ENCODE peak calls at places on chromosomes 2 and 18, in six cellular contexts. P is trophoblast cell, R is IMR-90, U is neuronal stem cell, Q is H9, Z is H1. W is an unnamed sample.

GRCh38 chr18:69490813-69491212 is 90.1 kb downstream of the DOK6 start:
- DNase-seq in Z (no peak), U (no peak), Q (no peak), P (no peak), R (peak; percentile 75), W (peak; percentile 66)

GRCh38 chr18:26655010-26655613 is 106.8 kb upstream of the KCTD1 start:
- DNase-seq in P (no peak), Z (no peak), Q (no peak), R (no peak), U (peak; percentile 23), W (peak; percentile 16)

GRCh38 chr2:128624425-128624795 is 305.7 kb upstream of the HS6ST1 start:
- DNase-seq in P (no peak), U (no peak), R (no peak), Q (no peak), Z (no peak), W (no peak)

GRCh38 chr2:224032283-224032682 is 6.8 kb downstream of the SERPINE2 start:
- DNase-seq in U (no peak), Q (no peak), P (no peak), R (no peak), Z (no peak), W (no peak)

GRCh38 chr2:74562126-74562775 is 7.7 kb downstream of the DOK1 start:
- DNase-seq in R (no peak), Q (no peak), Z (no peak), P (no peak), U (no peak), W (no peak)

GRCh38 chr18:9874730-9875129 is 11.0 kb upstream of the TXNDC2 start:
- DNase-seq in U (no peak), R (peak; percentile 51), P (no peak), Z (no peak), Q (no peak), W (no peak)

GRCh38 chr18:48068916-48069445 is 138.5 kb upstream of the SMAD2 start:
- DNase-seq in U (no peak), P (no peak), Q (no peak), R (no peak), Z (no peak), W (no peak)

GRCh38 chr2:150066490-150066889 is 421.0 kb downstream of the RND3 start:
- DNase-seq in R (no peak), Z (no peak), U (no peak), P (no peak), Q (no peak), W (no peak)

GRCh38 chr2:200786423-200786822 is 25.3 kb upstream of the BZW1 start:
- DNase-seq in Z (no peak), Q (no peak), U (no peak), R (peak; percentile 75), P (no peak), W (peak; percentile 81)

GRCh38 chr18:12048010-12048826 is 45.4 kb upstream of the ANKRD62 start:
- DNase-seq in U (no peak), Z (peak; percentile 84), Q (peak; percentile 73), R (no peak), P (peak; percentile 18), W (no peak)

GRCh38 chr2:216546646-216547403 is 48.2 kb downstream of the RPL37A start:
- DNase-seq in Q (no peak), P (no peak), U (no peak), Z (no peak), R (peak; percentile 55), W (no peak)

GRCh38 chr18:47917923-47918610 is 12.4 kb downstream of the SMAD2 start:
- DNase-seq in P (no peak), Z (no peak), R (no peak), U (no peak), Q (peak; percentile 48), W (no peak)

GRCh38 chr2:127932199-127932877 is 46.6 kb upstream of the AMMECR1L start:
- DNase-seq in P (peak; percentile 51), U (no peak), Q (no peak), R (peak; percentile 84), Z (no peak), W (peak; percentile 73)

GRCh38 chr2:51220080-51220479 is 188.1 kb upstream of the NRXN1 start:
- DNase-seq in R (no peak), U (no peak), Z (no peak), P (no peak), Q (no peak), W (no peak)

GRCh38 chr2:14492920-14493503 is 139.5 kb upstream of the LRATD1 start:
- DNase-seq in R (peak; percentile 96), Z (no peak), P (peak; percentile 17), Q (no peak), U (peak; percentile 38), W (peak; percentile 78)

GRCh38 chr2:172556284-172557033 is 569 bp downstream of the PDK1 start:
- DNase-seq in Q (peak; percentile 88), U (peak; percentile 57), Z (peak; percentile 78), R (peak; percentile 62), P (peak; percentile 75), W (peak; percentile 63)

GRCh38 chr18:6737833-6738232 is 8.3 kb downstream of the ARHGAP28 start:
- DNase-seq in Z (no peak), R (no peak), U (no peak), P (no peak), Q (no peak), W (no peak)

GRCh38 chr2:25358836-25359235 is 17.1 kb upstream of the DNMT3A start:
- DNase-seq in R (no peak), Q (no peak), Z (no peak), P (no peak), U (no peak), W (no peak)

GRCh38 chr2:196275646-196276352 is 104.4 kb upstream of the STK17B start:
- DNase-seq in R (peak; percentile 59), Z (no peak), Q (no peak), P (peak; percentile 81), U (no peak), W (peak; percentile 88)

GRCh38 chr2:230864122-230864604 is 579 bp upstream of the ITM2C start:
- DNase-seq in R (no peak), Q (no peak), P (no peak), Z (no peak), U (no peak), W (no peak)
- H2BK5ac ChIP-seq in R (no peak overlapping the region), Q (no peak overlapping the region), P (no peak overlapping the region), Z (peak overlapping the region; percentile 72), U (peak overlapping the region; percentile 40), W (no peak overlapping the region)

GRCh38 chr2:118738106-118738505 is 109.3 kb downstream of the EN1 start:
- DNase-seq in Z (no peak), Q (no peak), P (no peak), U (no peak), R (no peak), W (no peak)

GRCh38 chr2:118737690-118738089 is 109.8 kb downstream of the EN1 start:
- DNase-seq in R (no peak), P (peak; percentile 28), Z (no peak), U (no peak), Q (no peak), W (no peak)

GRCh38 chr2:118738524-118739308 is 108.7 kb downstream of the EN1 start:
- DNase-seq in Q (peak; percentile 44), Z (no peak), R (peak; percentile 98), P (peak; percentile 52), U (no peak), W (peak; percentile 8)
- H3K18ac ChIP-seq in Q (no peak overlapping the region), Z (no peak overlapping the region), R (no peak overlapping the region), P (no peak overlapping the region), U (no peak overlapping the region), W (no peak overlapping the region)

GRCh38 chr2:83051538-83052192 is 1407.4 kb downstream of the SUCLG1 start:
- DNase-seq in Q (no peak), U (no peak), P (no peak), R (no peak), Z (no peak), W (no peak)
- H3K14ac ChIP-seq in Q (no peak overlapping the region), U (no peak overlapping the region), P (no peak overlapping the region), R (no peak overlapping the region), Z (no peak overlapping the region), W (no peak overlapping the region)

GRCh38 chr2:106095478-106096392 is 98.4 kb downstream of the UXS1 start:
- DNase-seq in R (no peak), U (no peak), Z (no peak), Q (no peak), P (no peak), W (no peak)
- H2BK5ac ChIP-seq in R (no peak overlapping the region), U (no peak overlapping the region), Z (no peak overlapping the region), Q (no peak overlapping the region), P (no peak overlapping the region), W (no peak overlapping the region)

GRCh38 chr18:13809521-13810252 is 14.3 kb upstream of the MC5R start:
- DNase-seq in Z (no peak), P (peak; percentile 36), Q (peak; percentile 73), U (no peak), R (no peak), W (no peak)
- H3K18ac ChIP-seq in Z (peak overlapping the region; percentile 93), P (no peak overlapping the region), Q (no peak overlapping the region), U (no peak overlapping the region), R (no peak overlapping the region), W (no peak overlapping the region)

DNA sequence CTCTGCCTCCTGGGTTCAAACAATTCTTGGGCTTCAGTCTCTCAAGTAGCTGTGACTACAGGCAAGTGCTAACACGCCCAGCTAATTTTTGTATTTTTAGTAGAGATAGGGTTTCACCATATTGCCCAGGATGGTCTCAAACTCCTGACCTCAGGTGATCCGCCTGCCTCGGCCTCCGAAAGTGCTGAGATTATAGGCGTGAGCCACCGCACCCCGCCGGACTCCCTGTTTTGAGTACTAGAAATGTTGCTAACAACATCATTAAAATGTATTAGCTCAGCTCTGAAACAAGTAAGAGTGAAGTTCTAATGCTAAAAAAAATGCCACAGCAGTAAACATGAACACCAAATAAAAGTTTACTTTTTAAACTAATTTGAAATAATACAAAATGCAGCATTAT is 937.7 kb downstream of the CPS1 start:
- DNase-seq in Z (no peak), P (no peak), Q (no peak), R (no peak), U (no peak), W (no peak)
- H3K14ac ChIP-seq in Z (no peak overlapping the region), P (no peak overlapping the region), Q (no peak overlapping the region), R (no peak overlapping the region), U (no peak overlapping the region), W (no peak overlapping the region)

W was measured in mesenchymal stem cell.